ENCODE peak calls at places on chromosomes 2 and 18, in five cellular contexts. I is body of pancreas, N is small intestine, R is heart right ventricle, W is MM.1S. L is an unnamed sample.

GRCh38 chr2:203636896-203637818 is 69.3 kb upstream of the CD28 start:
- DNase-seq in I (no peak), N (no peak), R (no peak), W (no peak), L (no peak)

GRCh38 chr2:9974344-9974743 is 22.9 kb downstream of the GRHL1 start:
- DNase-seq in I (no peak), N (no peak), R (no peak), W (no peak), L (no peak)

GRCh38 chr2:13193075-13193474 is 476.3 kb downstream of the TRIB2 start:
- DNase-seq in I (no peak), N (no peak), R (no peak), W (peak; percentile 83), L (no peak)

GRCh38 chr18:49638891-49639557 is 77.2 kb downstream of the LIPG start:
- DNase-seq in I (peak; percentile 58), N (peak; percentile 90), R (no peak), W (no peak), L (no peak)

GRCh38 chr2:63850650-63851049 is 9.0 kb downstream of the UGP2 start:
- DNase-seq in I (no peak), N (peak; percentile 72), R (no peak), W (peak; percentile 12), L (no peak)

GRCh38 chr2:134245340-134245984 is 8.4 kb upstream of the MGAT5 start:
- DNase-seq in I (peak; percentile 78), N (peak; percentile 75), R (peak; percentile 55), W (peak; percentile 62), L (peak; percentile 67)

GRCh38 chr2:162220438-162220837 is 22.8 kb downstream of the FAP start:
- DNase-seq in I (no peak), N (no peak), R (no peak), W (no peak), L (no peak)

GRCh38 chr18:9665311-9665710 is 42.8 kb upstream of the RAB31 start:
- DNase-seq in I (no peak), N (peak; percentile 50), R (no peak), W (no peak), L (no peak)

GRCh38 chr18:7273301-7273911 is 42.5 kb downstream of the LRRC30 start:
- DNase-seq in I (peak; percentile 21), N (peak; percentile 7), R (peak; percentile 69), W (no peak), L (peak; percentile 64)

GRCh38 chr18:79385749-79386341 is 9.9 kb upstream of the NFATC1 start:
- DNase-seq in I (no peak), N (no peak), R (no peak), W (no peak), L (no peak)

GRCh38 chr2:134919360-134920210 is 963 bp downstream of the CCNT2 start:
- DNase-seq in I (peak; percentile 43), N (peak; percentile 61), R (peak; percentile 19), W (peak; percentile 34), L (peak; percentile 20)

GRCh38 chr2:25252291-25253152 is 84.1 kb upstream of the POMC start:
- DNase-seq in I (peak; percentile 60), N (peak; percentile 68), R (peak; percentile 72), W (peak; percentile 8), L (peak; percentile 72)

GRCh38 chr18:56532176-56532840 is 106.1 kb downstream of the TXNL1 start:
- DNase-seq in I (no peak), N (no peak), R (no peak), W (no peak), L (no peak)

GRCh38 chr2:162126145-162126926 is 25.7 kb downstream of the GCG start:
- DNase-seq in I (no peak), N (no peak), R (no peak), W (peak; percentile 52), L (no peak)

GRCh38 chr2:222024934-222025890 is 273.6 kb downstream of the PAX3 start:
- DNase-seq in I (no peak), N (peak; percentile 23), R (no peak), W (peak; percentile 21), L (no peak)

GRCh38 chr2:119230630-119231185 is 7.1 kb downstream of the STEAP3 start:
- DNase-seq in I (no peak), N (no peak), R (no peak), W (no peak), L (no peak)

GRCh38 chr2:36731941-36732700 is 35.6 kb downstream of the VIT start:
- DNase-seq in I (no peak), N (no peak), R (no peak), W (no peak), L (no peak)

GRCh38 chr18:52874774-52875173 is 534.8 kb downstream of the DCC start:
- DNase-seq in I (no peak), N (no peak), R (no peak), W (no peak), L (no peak)

GRCh38 chr2:53632714-53633113 is 134.9 kb upstream of the CHAC2 start:
- DNase-seq in I (no peak), N (no peak), R (no peak), W (no peak), L (no peak)

GRCh38 chr2:1544478-1545069 is 131.3 kb downstream of the TPO start:
- DNase-seq in I (no peak), N (no peak), R (no peak), W (no peak), L (no peak)

GRCh38 chr18:13243363-13243762 is 24.8 kb downstream of the LDLRAD4 start:
- DNase-seq in I (no peak), N (no peak), R (no peak), W (no peak), L (no peak)

GRCh38 chr2:12764075-12764722 is 47.5 kb downstream of the TRIB2 start:
- DNase-seq in I (no peak), N (no peak), R (no peak), W (no peak), L (no peak)

GRCh38 chr2:173568054-173568453 is 213.4 kb downstream of the CDCA7 start:
- DNase-seq in I (no peak), N (no peak), R (peak; percentile 17), W (no peak), L (no peak)

GRCh38 chr2:74313497-74313896 is 29.7 kb downstream of the SLC4A5 start:
- DNase-seq in I (no peak), N (no peak), R (no peak), W (no peak), L (no peak)

GRCh38 chr2:64751286-64752260 is 97.9 kb upstream of the SERTAD2 start:
- DNase-seq in I (peak; percentile 99), N (peak; percentile 83), R (no peak), W (peak; percentile 23), L (peak; percentile 99)

GRCh38 chr2:170218931-170219330 is 41.0 kb downstream of the MYO3B start:
- DNase-seq in I (no peak), N (no peak), R (no peak), W (no peak), L (no peak)

GRCh38 chr2:11533278-11534077 is at the start of gene GREB1:
- DNase-seq in I (no peak), N (no peak), R (no peak), W (no peak), L (no peak)

GRCh38 chr2:118808429-118808809 is 39.0 kb downstream of the EN1 start:
- DNase-seq in I (no peak), N (peak; percentile 8), R (no peak), W (no peak), L (no peak)

GRCh38 chr2:66001538-66001937 is 433.4 kb upstream of the MEIS1 start:
- DNase-seq in I (no peak), N (no peak), R (no peak), W (no peak), L (no peak)

GRCh38 chr2:8134105-8134903 is 547.6 kb upstream of the ID2 start:
- DNase-seq in I (no peak), N (peak; percentile 25), R (no peak), W (no peak), L (no peak)
- H3K27ac ChIP-seq in I (no peak overlapping the region), N (no peak overlapping the region), R (peak overlapping the region; percentile 69), W (no peak overlapping the region), L (peak overlapping the region; percentile 71)

DNA sequence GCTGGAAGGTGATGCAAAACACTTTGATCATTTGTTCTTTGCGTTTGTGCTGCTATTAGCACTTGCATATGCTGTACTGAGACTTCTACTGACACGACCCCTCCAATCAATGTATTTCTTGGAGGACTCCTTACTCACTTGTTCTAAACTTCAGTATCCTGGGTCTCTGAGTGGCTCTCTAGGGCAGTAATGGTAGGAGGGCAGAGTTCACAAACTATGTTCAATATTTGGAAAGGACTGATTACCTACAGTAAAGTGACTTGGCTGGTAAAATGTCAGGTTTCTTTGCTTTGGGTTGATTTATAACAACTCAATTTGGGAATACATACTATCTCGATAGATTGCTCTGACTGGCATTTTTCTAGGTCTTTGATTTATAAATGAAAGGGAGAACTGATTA is 93.7 kb downstream of the TRIM43 start:
- DNase-seq in I (no peak), N (no peak), R (no peak), W (no peak), L (no peak)
- H3K27ac ChIP-seq in I (no peak overlapping the region), N (no peak overlapping the region), R (no peak overlapping the region), W (no peak overlapping the region), L (no peak overlapping the region)

DNA sequence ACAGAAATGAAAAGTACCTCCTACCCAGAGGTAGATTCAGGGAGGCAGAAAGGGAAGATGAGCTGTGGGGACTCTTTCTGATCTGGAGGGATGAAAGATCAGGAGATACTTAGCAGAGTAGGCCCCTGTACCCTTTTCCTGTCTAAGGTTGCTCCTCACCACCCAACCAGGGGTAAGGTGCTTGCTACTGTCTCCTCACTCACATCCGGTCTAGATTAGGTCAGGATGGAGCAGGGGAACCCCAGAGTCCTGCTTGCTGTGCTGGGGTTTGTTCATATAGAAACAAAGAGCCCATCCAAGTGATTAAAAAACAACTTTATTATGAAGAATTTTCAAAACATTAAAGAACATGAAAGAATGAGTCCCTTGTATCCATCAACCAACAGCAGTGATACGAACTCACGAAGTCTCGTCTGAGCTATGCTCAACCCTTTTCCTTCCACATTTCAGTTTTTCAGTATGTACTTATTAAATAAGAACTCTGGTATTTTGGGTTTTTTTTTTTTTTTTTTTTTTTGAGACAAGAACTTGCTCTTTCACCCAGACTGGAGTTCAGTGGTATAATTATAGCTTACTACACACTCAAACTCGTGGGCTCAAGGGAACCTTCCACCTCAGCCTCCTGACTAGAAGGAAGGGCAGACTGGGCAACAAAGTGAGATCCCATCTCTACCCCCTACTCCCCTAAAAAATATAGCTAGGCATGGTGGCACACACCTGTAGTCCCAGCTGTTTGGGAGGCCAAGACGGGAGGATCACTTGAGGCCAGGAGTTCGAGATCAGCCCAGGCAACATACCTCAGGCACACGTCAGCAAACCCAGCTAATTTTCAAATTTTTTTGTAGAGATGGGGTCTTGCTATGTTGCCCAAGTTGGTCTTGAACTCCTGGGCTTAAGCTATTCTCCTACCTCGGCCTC is 28.5 kb upstream of the MCFD2 start:
- DNase-seq in I (no peak), N (peak; percentile 30), R (no peak), W (peak; percentile 67), L (no peak)
- H3K27ac ChIP-seq in I (no peak overlapping the region), N (no peak overlapping the region), R (no peak overlapping the region), W (peak overlapping the region; percentile 95), L (no peak overlapping the region)

DNA sequence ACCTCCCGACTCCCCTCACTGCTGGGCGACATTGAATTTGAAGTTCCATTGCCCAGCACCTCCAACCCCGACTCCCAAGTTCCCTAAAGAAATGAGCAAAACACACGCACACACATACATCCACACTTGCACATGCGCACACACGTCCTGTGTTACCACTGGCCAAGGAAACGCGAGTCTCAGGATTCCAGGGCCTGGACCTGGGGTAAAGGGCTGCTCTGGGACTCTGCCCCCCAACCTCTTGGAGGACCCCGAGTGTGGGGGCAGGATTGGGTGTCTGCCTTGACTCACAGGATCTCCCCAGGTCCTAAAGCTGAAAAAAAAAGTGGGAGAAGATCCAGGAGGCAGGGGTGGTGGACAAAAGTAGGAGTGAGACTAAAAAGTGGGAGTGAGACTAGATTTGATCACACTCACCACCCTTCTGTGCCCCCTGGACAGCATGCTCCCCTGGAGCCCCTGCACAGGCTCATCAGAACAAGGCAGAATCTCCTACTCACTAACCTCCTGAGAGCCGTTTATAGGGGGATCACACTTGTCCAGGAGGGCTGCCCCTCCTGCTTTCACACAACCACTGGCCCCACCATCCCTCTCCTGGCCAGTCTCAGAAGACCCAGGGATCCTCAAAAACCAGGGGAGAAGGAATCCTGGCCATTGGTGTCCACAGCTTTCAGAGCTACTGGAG is 202.2 kb downstream of the TNS1 start:
- DNase-seq in I (peak; percentile 6), N (no peak), R (no peak), W (no peak), L (peak; percentile 20)
- H3K27ac ChIP-seq in I (no peak overlapping the region), N (no peak overlapping the region), R (peak overlapping the region; percentile 49), W (no peak overlapping the region), L (peak overlapping the region; percentile 23)

L was measured in uterus.